ENCODE peak calls at places on chromosome 19, in four cellular contexts. M is A549, E is left ventricle myocardium inferior, V is caudate nucleus. H is an unnamed sample.
A peak's percentile ranks its signal among the peaks of the same experiment; 100 is the strongest.

GRCh38 chr19:30645946-30646577 is 273.9 kb downstream of the ZNF536 start:
- DNase-seq in M (no peak), E (no peak), V (no peak), H (no peak)

GRCh38 chr19:44851427-44851826 is 5.3 kb downstream of the NECTIN2 start:
- DNase-seq in M (no peak), E (no peak), V (no peak), H (no peak)

GRCh38 chr19:56269348-56269747 is 3.2 kb upstream of the EDDM13 start:
- DNase-seq in M (no peak), E (no peak), V (no peak), H (no peak)

GRCh38 chr19:40398417-40399056 is 8.6 kb upstream of the HIPK4 start:
- DNase-seq in M (no peak), E (peak; percentile 38), V (peak; percentile 57), H (peak; percentile 38)

GRCh38 chr19:47430041-47430802 is 10.9 kb upstream of the MEIS3 start:
- DNase-seq in M (no peak), E (no peak), V (no peak), H (no peak)

GRCh38 chr19:35084078-35084762 is 31.4 kb upstream of the FXYD3 start:
- DNase-seq in M (no peak), E (no peak), V (no peak), H (no peak)

GRCh38 chr19:49196527-49197240 is 39.1 kb downstream of the TRPM4 start:
- DNase-seq in M (no peak), E (peak; percentile 59), V (no peak), H (no peak)

GRCh38 chr19:53466726-53467125 is 807 bp upstream of the ZNF813 start:
- DNase-seq in M (no peak), E (no peak), V (no peak), H (no peak)

GRCh38 chr19:12603714-12604113 is 6.9 kb downstream of the ZNF490 start:
- DNase-seq in M (no peak), E (no peak), V (no peak), H (no peak)

GRCh38 chr19:6481541-6482342 is at the start of gene DENND1C:
- DNase-seq in M (no peak), E (no peak), V (peak; percentile 15), H (no peak)

GRCh38 chr19:30144794-30145193 is 202.8 kb downstream of the URI1 start:
- DNase-seq in M (no peak), E (no peak), V (no peak), H (no peak)

GRCh38 chr19:58543826-58544590 is at the start of gene TRIM28:
- DNase-seq in M (peak; percentile 100), E (peak; percentile 98), V (no peak), H (peak; percentile 99)

GRCh38 chr19:3516675-3517207 is 10.6 kb downstream of the FZR1 start:
- DNase-seq in M (no peak), E (no peak), V (no peak), H (no peak)

GRCh38 chr19:13260883-13261653 is 110.9 kb downstream of the IER2 start:
- DNase-seq in M (peak; percentile 58), E (no peak), V (no peak), H (peak; percentile 59)

GRCh38 chr19:56162258-56162657 is 13.6 kb upstream of the GALP start:
- DNase-seq in M (no peak), E (no peak), V (no peak), H (no peak)

GRCh38 chr19:18230941-18231734 is 4.9 kb upstream of the PDE4C start:
- DNase-seq in M (peak; percentile 68), E (no peak), V (peak; percentile 57), H (no peak)

GRCh38 chr19:18086590-18087138 is at the start of gene IL12RB1:
- DNase-seq in M (no peak), E (no peak), V (no peak), H (no peak)

GRCh38 chr19:55036058-55036457 is 2.0 kb downstream of the GP6 start:
- DNase-seq in M (no peak), E (no peak), V (no peak), H (no peak)

GRCh38 chr19:24033962-24034342 is 53.0 kb upstream of the ZNF254 start:
- DNase-seq in M (peak; percentile 26), E (peak; percentile 30), V (no peak), H (peak; percentile 61)

GRCh38 chr19:47239610-47240296 is 8.8 kb upstream of the BBC3 start:
- DNase-seq in M (no peak), E (peak; percentile 40), V (peak; percentile 87), H (no peak)

GRCh38 chr19:8208119-8208709 is 956 bp upstream of the CERS4 start:
- DNase-seq in M (no peak), E (peak; percentile 24), V (peak; percentile 43), H (no peak)

GRCh38 chr19:45146716-45147337 is 14.0 kb downstream of the NKPD1 start:
- DNase-seq in M (no peak), E (no peak), V (no peak), H (no peak)

GRCh38 chr19:33306853-33307792 is 4.8 kb upstream of the CEBPA start:
- DNase-seq in M (no peak), E (no peak), V (no peak), H (no peak)
- H3K27ac ChIP-seq in M (no peak overlapping the region), E (no peak overlapping the region), V (no peak overlapping the region), H (no peak overlapping the region)

DNA sequence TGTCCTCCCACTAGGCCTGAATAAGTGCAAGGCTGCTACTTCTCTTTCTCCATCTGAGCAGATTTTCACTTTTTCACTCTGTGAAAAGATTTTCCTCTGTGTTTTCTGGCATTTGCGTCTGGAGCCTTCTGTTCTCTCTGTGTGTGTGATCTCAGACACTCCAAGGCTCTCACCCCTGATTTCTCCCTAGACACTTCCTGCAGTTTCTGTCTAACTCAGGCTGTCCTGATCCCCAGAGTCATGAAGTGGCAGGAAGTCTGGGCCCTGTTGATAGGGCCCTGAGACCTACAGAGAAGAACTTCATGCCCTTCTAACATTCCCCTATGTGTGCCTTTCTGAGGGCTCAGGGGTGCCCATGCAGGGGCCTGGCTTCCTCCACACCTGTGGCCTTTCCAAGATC is 37.2 kb downstream of the SIGLEC7 start:
- DNase-seq in M (no peak), E (no peak), V (no peak), H (no peak)
- H3K27ac ChIP-seq in M (no peak overlapping the region), E (peak overlapping the region; percentile 23), V (no peak overlapping the region), H (no peak overlapping the region)

GRCh38 chr19:839146-839872 is 1.5 kb upstream of the PRTN3 start:
- DNase-seq in M (no peak), E (no peak), V (no peak), H (no peak)
- H3K27ac ChIP-seq in M (no peak overlapping the region), E (no peak overlapping the region), V (no peak overlapping the region), H (peak overlapping the region; percentile 82)

DNA sequence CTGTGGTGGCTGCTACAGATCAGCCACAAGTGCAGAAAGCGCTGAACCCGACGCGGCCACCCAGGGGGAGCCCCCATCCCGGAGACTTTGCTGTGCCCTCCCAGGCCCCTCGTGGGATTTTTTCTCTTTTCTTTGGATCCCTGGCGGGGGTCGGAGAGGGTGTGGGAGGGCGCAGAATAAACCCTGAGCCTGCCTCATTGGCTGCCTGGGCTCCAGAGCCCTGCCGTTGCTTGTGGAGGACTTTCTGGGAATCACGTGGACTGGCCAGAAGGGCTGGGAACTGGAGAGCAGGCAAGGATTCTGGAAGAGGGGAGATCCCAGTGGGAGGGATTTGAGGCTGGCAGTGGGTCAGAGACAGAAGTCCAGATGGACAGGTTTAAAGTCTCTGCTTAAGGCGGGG is 24.9 kb downstream of the GADD45B start:
- DNase-seq in M (no peak), E (no peak), V (no peak), H (no peak)
- H3K27ac ChIP-seq in M (peak overlapping the region; percentile 4), E (no peak overlapping the region), V (no peak overlapping the region), H (no peak overlapping the region)

GRCh38 chr19:41859213-41859617 is 840 bp upstream of the RPS19 start:
- DNase-seq in M (no peak), E (no peak), V (no peak), H (no peak)
- H3K27ac ChIP-seq in M (peak overlapping the region; percentile 81), E (peak overlapping the region; percentile 99), V (peak overlapping the region; percentile 46), H (peak overlapping the region; percentile 92)